ENCODE peak calls at places on chromosomes 12 and 14, in six cellular contexts. H is HuH-7.5, W is C1 segment of cervical spinal cord, B is H7, F is body of pancreas, Q is GF-D8. Z is an unnamed sample.
A peak's percentile ranks its signal among the peaks of the same experiment; 100 is the strongest.

GRCh38 chr12:115946092-115946491 is 331.4 kb downstream of the MED13L start:
- DNase-seq in F (no peak), H (no peak), W (no peak), Q (no peak), B (no peak), Z (no peak)

GRCh38 chr14:99280852-99281251 is 8.9 kb upstream of the BCL11B start:
- DNase-seq in W (no peak), F (no peak), H (no peak), B (no peak), Q (no peak), Z (no peak)

GRCh38 chr14:56119221-56119967 is 1.2 kb downstream of the PELI2 start:
- DNase-seq in Q (no peak), W (peak; percentile 35), H (peak; percentile 21), B (peak; percentile 72), F (peak; percentile 53), Z (peak; percentile 40)

GRCh38 chr12:49478949-49479664 is 59.7 kb upstream of the KCNH3 start:
- DNase-seq in F (no peak), Q (no peak), W (no peak), B (peak; percentile 19), H (no peak), Z (no peak)

GRCh38 chr12:123686636-123687190 is 15.8 kb downstream of the TCTN2 start:
- DNase-seq in W (no peak), H (no peak), Q (no peak), F (no peak), B (no peak), Z (no peak)

GRCh38 chr14:26738571-26738970 is 140.7 kb upstream of the NOVA1 start:
- DNase-seq in B (no peak), W (no peak), H (no peak), F (no peak), Q (no peak), Z (no peak)

GRCh38 chr12:88658009-88658408 is 77.7 kb upstream of the KITLG start:
- DNase-seq in W (no peak), F (no peak), B (no peak), H (no peak), Q (no peak), Z (no peak)

GRCh38 chr12:99619389-99620158 is 28.0 kb upstream of the GARIN6 start:
- DNase-seq in B (peak; percentile 15), H (no peak), Q (no peak), F (no peak), W (no peak), Z (no peak)

GRCh38 chr12:24661657-24662096 is 287.2 kb downstream of the BCAT1 start:
- DNase-seq in F (no peak), H (peak; percentile 10), W (peak; percentile 13), Q (no peak), B (no peak), Z (peak; percentile 30)

GRCh38 chr14:93042968-93043940 is 72.5 kb downstream of the ITPK1 start:
- DNase-seq in Q (no peak), H (peak; percentile 70), W (no peak), F (peak; percentile 90), B (no peak), Z (no peak)

GRCh38 chr14:64209428-64210165 is 84.6 kb downstream of the ESR2 start:
- DNase-seq in B (no peak), F (no peak), Q (no peak), W (no peak), H (no peak), Z (no peak)